ENCODE peak calls at places on chromosomes 7 and 10, in eight cellular contexts. M is neural progenitor cell, Q is GM23338, A is PC-3, N is OCI-LY7, D is MM.1S, X is hepatocyte, J is HCT116. S is an unnamed sample.

GRCh38 chr7:22613466-22613865 is 113.5 kb upstream of the STEAP1B start:
- DNase-seq in M (no peak), Q (no peak), A (no peak), N (no peak), D (no peak), X (no peak), J (no peak), S (peak)

GRCh38 chr7:39429421-39429820 is 136.8 kb upstream of the YAE1 start:
- DNase-seq in M (no peak), Q (no peak), A (peak), N (no peak), D (no peak), X (no peak), J (no peak), S (no peak)

GRCh38 chr7:95469187-95469586 is 16.6 kb upstream of the ASB4 start:
- DNase-seq in M (no peak), Q (no peak), A (no peak), N (no peak), D (no peak), X (no peak), J (no peak), S (no peak)

GRCh38 chr10:32000937-32001336 is 55.3 kb downstream of the KIF5B start:
- DNase-seq in M (no peak), Q (peak), A (no peak), N (no peak), D (no peak), X (no peak), J (no peak), S (peak)

GRCh38 chr10:79386637-79387465 is 39.6 kb downstream of the PPIF start:
- DNase-seq in M (no peak), Q (no peak), A (no peak), N (no peak), D (no peak), X (no peak), J (no peak), S (no peak)

GRCh38 chr10:120516426-120516825 is 59.4 kb downstream of the PLPP4 start:
- DNase-seq in M (peak), Q (no peak), A (no peak), N (no peak), D (no peak), X (no peak), J (no peak), S (no peak)

GRCh38 chr7:30583181-30583580 is 11.5 kb upstream of the GARS1 start:
- DNase-seq in M (no peak), Q (no peak), A (no peak), N (no peak), D (no peak), X (no peak), J (no peak), S (no peak)

GRCh38 chr10:124820121-124820520 is 18.5 kb downstream of the ABRAXAS2 start:
- DNase-seq in M (no peak), Q (no peak), A (no peak), N (no peak), D (no peak), X (no peak), J (no peak), S (no peak)

GRCh38 chr7:76358478-76359110 is at the start of gene YWHAG:
- DNase-seq in M (peak), Q (peak), A (peak), N (peak), D (peak), X (peak), J (peak), S (peak)

GRCh38 chr7:127527561-127527960 is 57.8 kb downstream of the GCC1 start:
- DNase-seq in M (peak), Q (peak), A (no peak), N (no peak), D (no peak), X (no peak), J (no peak), S (no peak)

GRCh38 chr10:93410697-93411348 is 71.3 kb downstream of the MYOF start:
- DNase-seq in M (no peak), Q (no peak), A (no peak), N (no peak), D (no peak), X (no peak), J (no peak), S (no peak)

GRCh38 chr7:158097511-158098124 is 490.0 kb downstream of the PTPRN2 start:
- DNase-seq in M (no peak), Q (no peak), A (no peak), N (no peak), D (no peak), X (no peak), J (no peak), S (no peak)

GRCh38 chr7:102236592-102237287 is 49.9 kb upstream of the SH2B2 start:
- DNase-seq in M (peak), Q (peak), A (peak), N (peak), D (peak), X (peak), J (peak), S (peak)

GRCh38 chr7:116806046-116806944 is 56.1 kb upstream of the CAPZA2 start:
- DNase-seq in M (no peak), Q (no peak), A (no peak), N (no peak), D (no peak), X (no peak), J (no peak), S (no peak)

GRCh38 chr10:20551761-20552160 is 345.4 kb downstream of the NEBL start:
- DNase-seq in M (no peak), Q (no peak), A (no peak), N (no peak), D (no peak), X (no peak), J (no peak), S (no peak)

GRCh38 chr7:34655384-34655783 is 2.6 kb upstream of the NPSR1 start:
- DNase-seq in M (peak), Q (peak), A (no peak), N (no peak), D (no peak), X (no peak), J (no peak), S (no peak)

GRCh38 chr7:4037877-4038276 is 644.2 kb upstream of the FOXK1 start:
- DNase-seq in M (no peak), Q (no peak), A (no peak), N (no peak), D (no peak), X (no peak), J (no peak), S (no peak)

GRCh38 chr7:131330299-131330698 is 2.6 kb downstream of the MKLN1 start:
- DNase-seq in M (no peak), Q (no peak), A (no peak), N (no peak), D (no peak), X (no peak), J (no peak), S (peak)

GRCh38 chr10:110355922-110356627 is 51.4 kb upstream of the SMNDC1 start:
- DNase-seq in M (no peak), Q (no peak), A (no peak), N (peak), D (peak), X (no peak), J (no peak), S (no peak)

GRCh38 chr7:157018997-157019591 is 8.6 kb upstream of the MNX1 start:
- DNase-seq in M (peak), Q (peak), A (no peak), N (no peak), D (no peak), X (peak), J (no peak), S (no peak)

GRCh38 chr7:510782-511281 is 8.8 kb downstream of the PDGFA start:
- DNase-seq in M (no peak), Q (no peak), A (no peak), N (no peak), D (no peak), X (no peak), J (no peak), S (no peak)

GRCh38 chr7:127114739-127115265 is 137.9 kb downstream of the GRM8 start:
- DNase-seq in M (no peak), Q (no peak), A (no peak), N (no peak), D (no peak), X (no peak), J (no peak), S (no peak)

GRCh38 chr10:99619851-99620712 is at the start of gene SLC25A28:
- DNase-seq in M (peak), Q (peak), A (peak), N (peak), D (peak), X (peak), J (peak), S (peak)

GRCh38 chr7:92766461-92767003 is 69.8 kb downstream of the CDK6 start:
- DNase-seq in M (no peak), Q (no peak), A (peak), N (no peak), D (no peak), X (peak), J (no peak), S (peak)

GRCh38 chr10:36725581-36726520 is 399.5 kb upstream of the ANKRD30A start:
- DNase-seq in M (peak), Q (peak), A (peak), N (peak), D (peak), X (peak), J (no peak), S (peak)

GRCh38 chr10:14173391-14173705 is 157.4 kb downstream of the FRMD4A start:
- DNase-seq in M (no peak), Q (no peak), A (no peak), N (no peak), D (no peak), X (no peak), J (no peak), S (peak)

GRCh38 chr7:148772297-148773089 is 73.8 kb downstream of the CUL1 start:
- DNase-seq in M (no peak), Q (no peak), A (peak), N (no peak), D (peak), X (peak), J (peak), S (peak)

GRCh38 chr10:132173185-132173584 is 13.6 kb upstream of the DPYSL4 start:
- DNase-seq in M (no peak), Q (no peak), A (no peak), N (no peak), D (no peak), X (no peak), J (no peak), S (no peak)

GRCh38 chr7:47672966-47673365 is 91.1 kb upstream of the TNS3 start:
- DNase-seq in M (peak), Q (no peak), A (peak), N (peak), D (no peak), X (no peak), J (no peak), S (peak)

GRCh38 chr10:31921031-31921430 is 7.6 kb downstream of the ARHGAP12 start:
- DNase-seq in M (no peak), Q (no peak), A (no peak), N (peak), D (peak), X (no peak), J (no peak), S (no peak)

GRCh38 chr10:44465430-44466115 is 80.7 kb upstream of the CXCL12 start:
- DNase-seq in M (no peak), Q (peak), A (no peak), N (no peak), D (no peak), X (no peak), J (no peak), S (no peak)

GRCh38 chr7:14762552-14762951 is 140.0 kb downstream of the DGKB start:
- DNase-seq in M (no peak), Q (no peak), A (no peak), N (no peak), D (no peak), X (no peak), J (no peak), S (peak)

GRCh38 chr10:79196470-79197461 is 128.0 kb downstream of the ZMIZ1 start:
- DNase-seq in M (peak), Q (peak), A (peak), N (peak), D (peak), X (peak), J (peak), S (peak)

GRCh38 chr10:89217057-89217990 is 10.2 kb upstream of the CH25H start:
- DNase-seq in M (peak), Q (peak), A (peak), N (peak), D (peak), X (peak), J (peak), S (peak)

GRCh38 chr7:87528733-87529132 is 53.3 kb upstream of the ABCB4 start:
- DNase-seq in M (no peak), Q (peak), A (no peak), N (no peak), D (no peak), X (no peak), J (no peak), S (no peak)

GRCh38 chr10:3136763-3137611 is 35.6 kb downstream of the PITRM1 start:
- DNase-seq in M (no peak), Q (no peak), A (no peak), N (no peak), D (no peak), X (no peak), J (no peak), S (peak)

GRCh38 chr10:70066190-70066589 is 13.5 kb downstream of the MACROH2A2 start:
- DNase-seq in M (no peak), Q (no peak), A (no peak), N (no peak), D (no peak), X (no peak), J (no peak), S (no peak)

GRCh38 chr10:128880221-128880620 is 586.8 kb upstream of the MGMT start:
- DNase-seq in M (no peak), Q (no peak), A (no peak), N (no peak), D (no peak), X (no peak), J (no peak), S (no peak)

GRCh38 chr7:90660100-90660499 is 64.0 kb downstream of the CDK14 start:
- DNase-seq in M (no peak), Q (no peak), A (no peak), N (no peak), D (no peak), X (no peak), J (no peak), S (no peak)

GRCh38 chr7:90657481-90657880 is 61.4 kb downstream of the CDK14 start:
- DNase-seq in M (no peak), Q (no peak), A (no peak), N (no peak), D (no peak), X (no peak), J (no peak), S (no peak)

GRCh38 chr7:90660819-90661218 is 64.7 kb downstream of the CDK14 start:
- DNase-seq in M (no peak), Q (no peak), A (no peak), N (no peak), D (no peak), X (no peak), J (no peak), S (no peak)

GRCh38 chr7:90654718-90655427 is 58.8 kb downstream of the CDK14 start:
- DNase-seq in M (no peak), Q (no peak), A (no peak), N (no peak), D (no peak), X (no peak), J (no peak), S (no peak)

DNA sequence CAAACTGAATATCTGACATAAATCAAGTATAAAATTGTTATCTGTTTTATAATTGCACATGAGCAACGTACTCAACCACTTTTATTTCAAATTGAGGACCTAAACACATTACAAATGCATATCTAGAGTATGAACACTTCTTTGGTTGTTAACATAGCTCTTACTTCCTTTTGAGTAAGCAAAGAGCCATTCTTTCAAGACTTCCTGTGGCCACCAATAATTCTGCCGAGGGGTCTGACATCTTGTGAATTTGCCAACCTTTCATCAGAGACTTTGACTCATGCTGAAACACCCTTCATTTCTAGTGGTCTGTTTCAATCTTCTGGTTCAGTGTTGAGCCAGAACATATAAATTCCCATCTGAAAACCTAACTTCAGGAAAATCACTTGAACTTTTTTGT is 59.4 kb downstream of the CDK14 start:
- DNase-seq in M (no peak), Q (no peak), A (peak), N (no peak), D (no peak), X (no peak), J (no peak), S (peak)
- H3K4me2 ChIP-seq in M (no peak), Q (no peak), A (peak), N (no peak), D (no peak), X (no peak), J (no peak), S (peak)

GRCh38 chr10:63711866-63712716 is 190.9 kb downstream of the REEP3 start:
- DNase-seq in M (no peak), Q (no peak), A (peak), N (no peak), D (no peak), X (peak), J (peak), S (peak)
- TF ChIP-seq EZH2phosphoT487 in M (no peak), Q (no peak), A (peak), N (no peak), D (no peak), X (no peak), J (no peak), S (no peak)

DNA sequence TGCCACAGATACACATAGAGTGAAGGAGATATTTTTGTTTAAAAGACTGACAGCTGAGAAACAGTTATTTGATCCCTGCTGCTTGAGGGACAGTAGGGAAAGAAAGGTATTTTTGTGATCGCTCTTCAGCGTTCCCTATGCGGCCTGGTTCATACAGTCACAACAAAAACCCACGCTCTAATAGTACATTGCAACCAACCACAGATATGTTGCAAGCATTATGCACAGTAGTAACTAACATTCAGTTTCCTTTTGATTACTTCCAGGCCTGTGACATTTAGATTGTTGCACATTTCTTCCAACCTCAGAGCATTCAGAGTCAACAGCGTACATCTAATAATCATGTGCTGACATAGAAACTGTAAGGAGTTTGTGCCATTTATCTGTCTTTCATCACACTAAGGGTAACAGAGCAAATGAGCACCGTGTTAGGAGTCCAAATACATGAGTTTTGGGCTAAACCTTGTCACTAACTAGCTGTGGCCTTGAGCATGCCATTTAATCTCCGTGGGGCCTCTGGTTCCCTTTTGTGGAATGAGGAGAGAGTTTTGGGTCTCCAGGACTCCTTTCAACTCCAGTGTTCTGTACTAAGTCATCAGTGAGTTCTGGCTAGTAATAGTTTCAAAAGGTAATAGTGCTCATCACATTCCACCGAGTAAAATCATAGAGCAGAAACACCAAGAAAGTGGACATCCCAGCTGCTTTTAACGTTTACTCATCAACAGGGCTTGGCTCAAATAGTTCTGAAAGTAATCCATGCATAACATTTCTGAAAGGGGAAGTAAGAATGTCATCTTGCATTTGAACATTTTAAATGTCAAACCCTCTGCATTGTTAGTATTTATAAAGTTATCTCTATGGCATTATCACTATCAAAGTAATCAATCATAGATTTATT is 99.0 kb upstream of the FZD1 start:
- DNase-seq in M (no peak), Q (no peak), A (peak), N (peak), D (no peak), X (no peak), J (no peak), S (peak)
- H3K4me2 ChIP-seq in M (no peak), Q (no peak), A (peak), N (peak), D (no peak), X (no peak), J (no peak), S (peak)

DNA sequence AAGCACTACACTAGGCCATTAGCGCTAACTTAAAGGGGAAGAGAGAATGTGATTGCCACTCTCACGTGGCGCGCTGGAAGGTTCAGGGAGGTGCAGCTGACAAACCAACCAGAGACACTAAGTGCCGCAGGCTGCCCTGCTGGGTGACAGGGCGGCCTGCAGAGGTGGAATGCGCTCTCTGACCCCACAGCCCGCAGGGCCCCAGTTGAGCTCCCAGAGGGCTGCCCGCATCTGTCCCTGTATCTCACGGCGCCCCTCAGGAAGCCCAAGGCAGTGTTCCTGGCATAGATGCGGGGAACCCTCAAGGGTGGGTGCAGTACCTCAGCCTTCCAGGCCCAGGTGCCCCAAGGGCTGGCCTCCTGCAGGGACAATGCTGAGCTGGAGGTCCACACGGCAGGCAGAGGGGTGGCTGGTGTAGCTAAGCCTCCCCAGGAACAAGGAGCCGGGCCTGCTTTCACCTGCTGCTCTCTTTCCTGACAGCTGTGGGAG is 66.6 kb downstream of the CALML3 start:
- DNase-seq in M (peak), Q (no peak), A (no peak), N (peak), D (no peak), X (no peak), J (no peak), S (no peak)
- TF ChIP-seq EZH2phosphoT487 in M (no peak), Q (no peak), A (no peak), N (no peak), D (no peak), X (no peak), J (no peak), S (no peak)